ENCODE peak calls at places on chromosomes 2 and 18, in seven cellular contexts. One of them, this sample, is unnamed.

GRCh38 chr2:19689769-19690168 is 212.0 kb downstream of the TTC32 start:
- DNase-seq in CD4-positive, alpha-beta T cell: no peak
- DNase-seq in neural crest cell: no peak
- DNase-seq in NCI-H1694 treated with DMSO at 0.1 percent for 48 hours: no peak
- DNase-seq in stimulated activated CD4-positive, alpha-beta T cell treated with anti-CD3 and anti-CD28 coated beads, Interleukin-15, amount 100 ng/mL, for 1 hour: no peak
- DNase-seq in C1 segment of cervical spinal cord: no peak
- DNase-seq in T-helper 2 cell: no peak
- DNase-seq in this sample: no peak

GRCh38 chr18:48412339-48412929 is 3.3 kb upstream of the ZBTB7C start:
- DNase-seq in CD4-positive, alpha-beta T cell: peak
- DNase-seq in neural crest cell: peak
- DNase-seq in NCI-H1694 treated with DMSO at 0.1 percent for 48 hours: peak
- DNase-seq in stimulated activated CD4-positive, alpha-beta T cell treated with anti-CD3 and anti-CD28 coated beads, Interleukin-15, amount 100 ng/mL, for 1 hour: no peak
- DNase-seq in C1 segment of cervical spinal cord: no peak
- DNase-seq in T-helper 2 cell: no peak
- DNase-seq in this sample: no peak

GRCh38 chr2:102296449-102296848 is 14.9 kb upstream of the IL1RL1 start:
- DNase-seq in CD4-positive, alpha-beta T cell: no peak
- DNase-seq in neural crest cell: no peak
- DNase-seq in NCI-H1694 treated with DMSO at 0.1 percent for 48 hours: no peak
- DNase-seq in stimulated activated CD4-positive, alpha-beta T cell treated with anti-CD3 and anti-CD28 coated beads, Interleukin-15, amount 100 ng/mL, for 1 hour: no peak
- DNase-seq in C1 segment of cervical spinal cord: no peak
- DNase-seq in T-helper 2 cell: no peak
- DNase-seq in this sample: no peak

GRCh38 chr18:73715228-73715670 is 432.4 kb downstream of the FBXO15 start:
- DNase-seq in CD4-positive, alpha-beta T cell: no peak
- DNase-seq in neural crest cell: no peak
- DNase-seq in NCI-H1694 treated with DMSO at 0.1 percent for 48 hours: no peak
- DNase-seq in stimulated activated CD4-positive, alpha-beta T cell treated with anti-CD3 and anti-CD28 coated beads, Interleukin-15, amount 100 ng/mL, for 1 hour: no peak
- DNase-seq in C1 segment of cervical spinal cord: no peak
- DNase-seq in T-helper 2 cell: no peak
- DNase-seq in this sample: no peak

GRCh38 chr2:98608962-98609604 is 694 bp downstream of the UNC50 start:
- DNase-seq in CD4-positive, alpha-beta T cell: no peak
- DNase-seq in neural crest cell: no peak
- DNase-seq in NCI-H1694 treated with DMSO at 0.1 percent for 48 hours: no peak
- DNase-seq in stimulated activated CD4-positive, alpha-beta T cell treated with anti-CD3 and anti-CD28 coated beads, Interleukin-15, amount 100 ng/mL, for 1 hour: no peak
- DNase-seq in C1 segment of cervical spinal cord: no peak
- DNase-seq in T-helper 2 cell: no peak
- DNase-seq in this sample: peak

GRCh38 chr18:7658701-7659100 is 91.6 kb downstream of the PTPRM start:
- DNase-seq in CD4-positive, alpha-beta T cell: no peak
- DNase-seq in neural crest cell: no peak
- DNase-seq in NCI-H1694 treated with DMSO at 0.1 percent for 48 hours: no peak
- DNase-seq in stimulated activated CD4-positive, alpha-beta T cell treated with anti-CD3 and anti-CD28 coated beads, Interleukin-15, amount 100 ng/mL, for 1 hour: no peak
- DNase-seq in C1 segment of cervical spinal cord: no peak
- DNase-seq in T-helper 2 cell: no peak
- DNase-seq in this sample: no peak

GRCh38 chr2:138334323-138334722 is 167.2 kb upstream of the SPOPL start:
- DNase-seq in CD4-positive, alpha-beta T cell: no peak
- DNase-seq in neural crest cell: no peak
- DNase-seq in NCI-H1694 treated with DMSO at 0.1 percent for 48 hours: no peak
- DNase-seq in stimulated activated CD4-positive, alpha-beta T cell treated with anti-CD3 and anti-CD28 coated beads, Interleukin-15, amount 100 ng/mL, for 1 hour: no peak
- DNase-seq in C1 segment of cervical spinal cord: no peak
- DNase-seq in T-helper 2 cell: no peak
- DNase-seq in this sample: no peak

GRCh38 chr2:234377761-234378341 is 119.0 kb downstream of the ARL4C start:
- DNase-seq in CD4-positive, alpha-beta T cell: no peak
- DNase-seq in neural crest cell: no peak
- DNase-seq in NCI-H1694 treated with DMSO at 0.1 percent for 48 hours: peak
- DNase-seq in stimulated activated CD4-positive, alpha-beta T cell treated with anti-CD3 and anti-CD28 coated beads, Interleukin-15, amount 100 ng/mL, for 1 hour: no peak
- DNase-seq in C1 segment of cervical spinal cord: no peak
- DNase-seq in T-helper 2 cell: no peak
- DNase-seq in this sample: peak

GRCh38 chr18:56952026-56952425 is 194.9 kb upstream of the BOD1L2 start:
- DNase-seq in CD4-positive, alpha-beta T cell: no peak
- DNase-seq in neural crest cell: no peak
- DNase-seq in NCI-H1694 treated with DMSO at 0.1 percent for 48 hours: no peak
- DNase-seq in stimulated activated CD4-positive, alpha-beta T cell treated with anti-CD3 and anti-CD28 coated beads, Interleukin-15, amount 100 ng/mL, for 1 hour: no peak
- DNase-seq in C1 segment of cervical spinal cord: no peak
- DNase-seq in T-helper 2 cell: no peak
- DNase-seq in this sample: no peak

GRCh38 chr2:167294031-167294774 is 405.9 kb downstream of the XIRP2 start:
- DNase-seq in CD4-positive, alpha-beta T cell: no peak
- DNase-seq in neural crest cell: peak
- DNase-seq in NCI-H1694 treated with DMSO at 0.1 percent for 48 hours: peak
- DNase-seq in stimulated activated CD4-positive, alpha-beta T cell treated with anti-CD3 and anti-CD28 coated beads, Interleukin-15, amount 100 ng/mL, for 1 hour: no peak
- DNase-seq in C1 segment of cervical spinal cord: peak
- DNase-seq in T-helper 2 cell: no peak
- DNase-seq in this sample: peak

GRCh38 chr2:96315400-96316071 is 9.6 kb upstream of the ITPRIPL1 start:
- DNase-seq in CD4-positive, alpha-beta T cell: no peak
- DNase-seq in neural crest cell: no peak
- DNase-seq in NCI-H1694 treated with DMSO at 0.1 percent for 48 hours: no peak
- DNase-seq in stimulated activated CD4-positive, alpha-beta T cell treated with anti-CD3 and anti-CD28 coated beads, Interleukin-15, amount 100 ng/mL, for 1 hour: no peak
- DNase-seq in C1 segment of cervical spinal cord: no peak
- DNase-seq in T-helper 2 cell: no peak
- DNase-seq in this sample: no peak

GRCh38 chr2:119126650-119127049 is 31.9 kb downstream of the C1QL2 start:
- DNase-seq in CD4-positive, alpha-beta T cell: peak
- DNase-seq in neural crest cell: peak
- DNase-seq in NCI-H1694 treated with DMSO at 0.1 percent for 48 hours: no peak
- DNase-seq in stimulated activated CD4-positive, alpha-beta T cell treated with anti-CD3 and anti-CD28 coated beads, Interleukin-15, amount 100 ng/mL, for 1 hour: peak
- DNase-seq in C1 segment of cervical spinal cord: no peak
- DNase-seq in T-helper 2 cell: no peak
- DNase-seq in this sample: no peak

GRCh38 chr2:224319756-224320155 is 82.2 kb downstream of the FAM124B start:
- DNase-seq in CD4-positive, alpha-beta T cell: no peak
- DNase-seq in neural crest cell: no peak
- DNase-seq in NCI-H1694 treated with DMSO at 0.1 percent for 48 hours: no peak
- DNase-seq in stimulated activated CD4-positive, alpha-beta T cell treated with anti-CD3 and anti-CD28 coated beads, Interleukin-15, amount 100 ng/mL, for 1 hour: no peak
- DNase-seq in C1 segment of cervical spinal cord: no peak
- DNase-seq in T-helper 2 cell: no peak
- DNase-seq in this sample: no peak

GRCh38 chr2:25276569-25277465 is 64.9 kb downstream of the DNMT3A start:
- DNase-seq in CD4-positive, alpha-beta T cell: peak
- DNase-seq in neural crest cell: peak
- DNase-seq in NCI-H1694 treated with DMSO at 0.1 percent for 48 hours: no peak
- DNase-seq in stimulated activated CD4-positive, alpha-beta T cell treated with anti-CD3 and anti-CD28 coated beads, Interleukin-15, amount 100 ng/mL, for 1 hour: peak
- DNase-seq in C1 segment of cervical spinal cord: peak
- DNase-seq in T-helper 2 cell: peak
- DNase-seq in this sample: peak

GRCh38 chr2:230075988-230076631 is 7.4 kb upstream of the SLC16A14 start:
- DNase-seq in CD4-positive, alpha-beta T cell: no peak
- DNase-seq in neural crest cell: no peak
- DNase-seq in NCI-H1694 treated with DMSO at 0.1 percent for 48 hours: no peak
- DNase-seq in stimulated activated CD4-positive, alpha-beta T cell treated with anti-CD3 and anti-CD28 coated beads, Interleukin-15, amount 100 ng/mL, for 1 hour: no peak
- DNase-seq in C1 segment of cervical spinal cord: no peak
- DNase-seq in T-helper 2 cell: no peak
- DNase-seq in this sample: no peak

This sample was measured in kidney.